ENCODE peak calls at places on chromosomes 6 and 20, in four cellular contexts. B is adrenal gland, C is hepatocyte, M is K562. X is an unnamed sample.

GRCh38 chr20:24950128-24950835 is 1.2 kb downstream of the CST7 start:
- DNase-seq in B (no peak), C (no peak), M (no peak), X (no peak)

GRCh38 chr6:147434508-147434907 is 74.0 kb upstream of the SAMD5 start:
- DNase-seq in B (no peak), C (peak; percentile 15), M (no peak), X (no peak)

GRCh38 chr6:46378882-46379405 is 112.3 kb downstream of the RCAN2 start:
- DNase-seq in B (no peak), C (no peak), M (no peak), X (no peak)

GRCh38 chr6:79671605-79672266 is 40.6 kb downstream of the SH3BGRL2 start:
- DNase-seq in B (peak; percentile 22), C (peak; percentile 59), M (peak; percentile 31), X (no peak)

GRCh38 chr6:26231006-26231587 is 133.9 kb upstream of the BTN3A2 start:
- DNase-seq in B (no peak), C (no peak), M (no peak), X (no peak)

GRCh38 chr6:139820191-139820590 is 445.7 kb upstream of the CITED2 start:
- DNase-seq in B (no peak), C (peak; percentile 10), M (no peak), X (no peak)

GRCh38 chr6:132687306-132687705 is 26.5 kb downstream of the VNN1 start:
- DNase-seq in B (no peak), C (no peak), M (no peak), X (no peak)

GRCh38 chr6:125377621-125378020 is 75.9 kb upstream of the HDDC2 start:
- DNase-seq in B (no peak), C (peak; percentile 46), M (no peak), X (no peak)

GRCh38 chr20:21693322-21693721 is 12.1 kb upstream of the PAX1 start:
- DNase-seq in B (no peak), C (no peak), M (peak; percentile 53), X (no peak)

GRCh38 chr6:117829594-117830319 is 77.3 kb upstream of the SLC35F1 start:
- DNase-seq in B (peak; percentile 25), C (peak; percentile 65), M (no peak), X (peak; percentile 49)

GRCh38 chr20:5001174-5002076 is at the start of gene SLC23A2:
- DNase-seq in B (peak; percentile 49), C (peak; percentile 71), M (peak; percentile 81), X (peak; percentile 53)

GRCh38 chr6:131688286-131688685 is 12.9 kb downstream of the OR2A4 start:
- DNase-seq in B (no peak), C (no peak), M (no peak), X (no peak)

GRCh38 chr6:163415176-163415619 is 680 bp downstream of the QKI start:
- DNase-seq in B (no peak), C (no peak), M (peak; percentile 62), X (peak; percentile 39)

GRCh38 chr6:149271348-149272340 is 45.9 kb upstream of the TAB2 start:
- DNase-seq in B (no peak), C (no peak), M (no peak), X (no peak)

GRCh38 chr20:62155428-62156253 is 12.1 kb downstream of the SS18L1 start:
- DNase-seq in B (no peak), C (no peak), M (no peak), X (no peak)

GRCh38 chr6:111798281-111798725 is 74.9 kb downstream of the FYN start:
- DNase-seq in B (no peak), C (no peak), M (no peak), X (no peak)

GRCh38 chr6:111794300-111794699 is 79.0 kb downstream of the FYN start:
- DNase-seq in B (no peak), C (no peak), M (no peak), X (no peak)

GRCh38 chr6:111794716-111795452 is 78.4 kb downstream of the FYN start:
- DNase-seq in B (no peak), C (no peak), M (no peak), X (no peak)

GRCh38 chr6:111795558-111795957 is 77.7 kb downstream of the FYN start:
- DNase-seq in B (no peak), C (no peak), M (no peak), X (no peak)

DNA sequence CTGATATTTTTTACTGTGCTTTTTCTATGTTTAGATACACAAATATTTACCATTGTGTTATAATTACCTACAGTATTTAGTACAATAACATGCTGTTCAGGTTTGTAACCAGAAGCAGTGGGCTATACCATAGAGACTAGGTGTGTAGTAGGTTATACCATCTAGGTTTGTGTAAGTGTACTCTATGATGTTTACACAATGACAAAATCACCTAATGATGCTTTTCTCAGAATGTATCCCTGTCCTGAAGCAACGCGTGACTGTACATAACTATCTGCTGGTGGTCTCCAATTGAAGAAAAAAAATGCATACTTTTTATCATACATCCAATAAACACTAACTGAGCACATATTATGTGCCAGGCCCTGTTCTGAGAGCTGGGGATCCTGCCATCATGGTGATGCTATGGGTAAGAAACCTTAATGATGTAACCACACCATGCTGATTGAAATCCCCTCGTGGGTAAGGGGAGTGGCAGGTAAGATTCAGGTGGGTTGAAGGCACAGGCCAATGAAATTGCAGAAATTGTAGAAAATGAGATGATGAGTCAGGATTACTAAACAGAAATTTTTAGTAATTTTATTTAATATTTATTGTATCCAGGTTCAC is 76.8 kb downstream of the FYN start:
- DNase-seq in B (no peak), C (no peak), M (no peak), X (no peak)
- H3K4me1 ChIP-seq in B (no peaks in the 10 kb centered on the region), C (no peaks in the 10 kb centered on the region), M (no peaks in the 10 kb centered on the region), X (peaks cover 33% of the 10 kb centered on the region)

GRCh38 chr6:36873612-36874011 is 991 bp downstream of the PPIL1 start:
- DNase-seq in B (no peak), C (no peak), M (no peak), X (no peak)
- TF ChIP-seq CTCF in B (no peak), C (peak; percentile 33), M (peak; percentile 60), X (peak; percentile 51)

DNA sequence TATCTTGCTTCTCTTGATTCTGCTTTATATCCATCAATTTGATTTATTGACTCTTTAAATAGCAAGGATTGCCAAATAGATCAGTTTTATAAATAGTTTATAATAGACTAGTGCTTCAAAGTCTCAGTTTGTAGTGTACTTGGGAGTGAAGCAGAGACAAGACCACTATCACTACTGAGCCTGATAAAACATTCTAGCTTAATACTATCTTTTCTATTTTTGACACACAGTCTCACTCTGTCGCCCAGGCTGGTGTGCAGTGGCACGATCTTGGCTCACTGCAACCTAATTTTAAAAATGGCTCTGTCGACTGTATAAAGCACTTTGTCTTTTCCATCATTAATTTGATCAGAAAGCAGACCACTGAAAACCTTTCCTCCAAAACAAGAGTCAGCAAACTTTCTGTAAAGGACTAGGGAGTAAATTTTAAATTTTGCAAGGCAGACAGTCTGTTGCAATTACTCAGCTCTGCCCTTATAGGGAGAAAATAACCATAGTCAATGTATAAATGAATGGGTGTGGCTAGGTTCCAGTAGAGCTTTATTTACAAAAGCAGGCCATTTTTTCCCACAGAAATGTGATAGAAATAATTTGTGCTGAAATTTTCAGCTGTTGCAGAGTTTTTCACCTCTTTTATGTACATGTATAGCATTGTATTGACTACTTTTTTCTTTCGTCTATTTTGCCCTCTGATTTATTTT is 7.5 kb downstream of the AMD1 start:
- DNase-seq in B (no peak), C (no peak), M (no peak), X (no peak)
- H3K4me1 ChIP-seq in B (peaks cover 21% of the 10 kb centered on the region), C (peaks cover 40% of the 10 kb centered on the region), M (peaks cover 24% of the 10 kb centered on the region), X (no peaks in the 10 kb centered on the region)

GRCh38 chr6:87965806-87966205 is 81.8 kb upstream of the SPACA1 start:
- DNase-seq in B (no peak), C (no peak), M (no peak), X (no peak)

GRCh38 chr6:87971605-87972262 is 75.9 kb upstream of the SPACA1 start:
- DNase-seq in B (no peak), C (peak; percentile 57), M (no peak), X (no peak)

GRCh38 chr6:87972279-87972678 is 75.4 kb upstream of the SPACA1 start:
- DNase-seq in B (no peak), C (no peak), M (no peak), X (no peak)

DNA sequence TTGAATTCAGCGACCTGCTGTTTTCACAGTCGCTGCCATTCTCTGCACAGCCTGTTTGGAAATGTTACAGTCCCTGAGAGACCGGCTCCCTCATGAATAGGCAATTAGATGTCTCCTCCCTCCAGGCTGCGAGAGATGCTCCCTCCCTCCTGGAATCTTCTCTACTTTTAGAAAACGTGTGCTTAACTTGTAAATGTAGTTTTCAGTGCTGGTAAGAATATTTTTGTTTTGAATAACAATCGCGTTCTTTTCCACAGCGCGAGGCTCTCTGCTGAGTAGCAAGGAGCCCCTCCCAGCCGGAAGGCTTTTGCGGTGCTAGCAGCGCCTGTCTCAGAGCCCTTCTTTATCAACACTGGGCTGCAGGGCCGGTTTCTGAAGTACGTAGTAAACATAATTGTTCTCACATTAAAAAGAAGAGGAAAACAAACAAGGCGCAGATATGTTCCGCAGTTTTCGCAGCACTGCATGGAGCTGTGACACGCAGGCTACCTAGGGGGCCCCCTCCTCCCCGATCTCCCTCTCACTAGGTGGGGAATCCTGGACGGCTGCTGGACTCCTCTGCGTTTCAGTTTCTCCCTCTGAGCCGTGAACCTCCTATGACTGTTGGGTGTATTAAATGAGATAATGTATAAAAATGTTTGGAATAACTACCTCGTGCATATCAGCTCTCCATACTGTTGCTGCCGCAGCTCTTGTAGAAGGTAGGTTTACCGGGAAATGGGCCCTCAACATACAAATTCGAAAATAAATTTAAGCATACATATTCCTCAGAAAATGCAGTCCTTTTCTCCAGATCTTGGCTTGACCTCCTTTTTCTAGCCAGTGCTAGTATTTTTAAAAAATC is 79.0 kb upstream of the SPACA1 start:
- DNase-seq in B (peak; percentile 31), C (peak; percentile 43), M (no peak), X (no peak)
- TF ChIP-seq CTCF in B (no peak), C (peak; percentile 8), M (no peak), X (no peak)

GRCh38 chr6:108896111-108896661 is 48.0 kb downstream of the ARMC2 start:
- DNase-seq in B (no peak), C (no peak), M (no peak), X (no peak)

GRCh38 chr6:108895591-108895990 is 47.4 kb downstream of the ARMC2 start:
- DNase-seq in B (no peak), C (no peak), M (no peak), X (no peak)

GRCh38 chr6:108902389-108902792 is 54.2 kb downstream of the ARMC2 start:
- DNase-seq in B (no peak), C (no peak), M (no peak), X (no peak)

GRCh38 chr6:108897371-108897770 is 49.1 kb downstream of the ARMC2 start:
- DNase-seq in B (no peak), C (no peak), M (no peak), X (peak; percentile 27)
- H3K4me1 ChIP-seq in B (peaks cover 8% of the 10 kb centered on the region), C (no peaks in the 10 kb centered on the region), M (no peaks in the 10 kb centered on the region), X (peaks cover 11% of the 10 kb centered on the region)

DNA sequence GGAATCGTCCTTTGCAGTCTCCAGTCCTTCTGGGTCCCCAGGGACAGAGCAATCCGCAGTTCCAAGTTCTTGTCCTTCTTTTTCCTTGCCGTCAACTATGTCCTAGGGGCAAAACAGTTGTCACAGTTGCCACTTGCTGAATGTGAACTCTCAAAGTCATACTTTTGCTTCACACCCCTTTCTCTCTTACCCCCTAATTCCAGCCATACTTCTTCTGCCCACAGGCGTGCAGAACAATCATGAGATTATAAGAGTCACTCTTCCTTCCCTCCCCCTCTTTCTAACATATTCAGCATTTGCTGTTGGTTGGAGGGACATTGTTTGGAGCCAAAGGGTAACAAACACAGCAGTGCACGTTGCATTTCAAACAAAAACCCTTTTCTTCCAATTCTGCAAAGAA is 74.4 kb downstream of the BCAS1 start:
- DNase-seq in B (no peak), C (no peak), M (no peak), X (no peak)
- TF ChIP-seq CTCF in B (no peak), C (no peak), M (no peak), X (no peak)

GRCh38 chr6:11209941-11210340 is 22.5 kb downstream of the NEDD9 start:
- DNase-seq in B (no peak), C (no peak), M (no peak), X (no peak)
- H3K4me1 ChIP-seq in B (no peaks in the 10 kb centered on the region), C (peaks cover 20% of the 10 kb centered on the region), M (no peaks in the 10 kb centered on the region), X (no peaks in the 10 kb centered on the region)